ENCODE peak calls at places on chromosomes 3 and 15, in ten cellular contexts. K is activated CD8-positive, alpha-beta memory T cell treated with anti-CD3 and anti-CD28 coated beads for 1 hour; O is activated CD4-positive, alpha-beta memory T cell treated with anti-CD3 and anti-CD28 coated beads for 36 hours; T is KG1; B is A549; M is astrocyte of the spinal cord; N is foreskin fibroblast; E is HFF-Myc; V is H7; H is hypothalamus. X is an unnamed sample.

GRCh38 chr3:156685198-156685597 is 10.8 kb downstream of the TIPARP start:
- DNase-seq in K (no peak), O (no peak), T (no peak), B (no peak), M (peak; percentile 38), N (peak; percentile 41), E (no peak), V (no peak), H (no peak), X (no peak)

GRCh38 chr3:66362541-66362941 is 138.3 kb downstream of the LRIG1 start:
- DNase-seq in K (no peak), O (no peak), T (no peak), B (no peak), M (peak; percentile 69), N (no peak), E (no peak), V (no peak), H (no peak), X (no peak)

GRCh38 chr15:74960286-74960685 is 3.7 kb upstream of the RPP25 start:
- DNase-seq in K (no peak), O (no peak), T (no peak), B (no peak), M (no peak), N (no peak), E (no peak), V (no peak), H (no peak), X (no peak)

GRCh38 chr3:52471371-52472238 is 16.2 kb downstream of the NISCH start:
- DNase-seq in K (no peak), O (peak; percentile 51), T (peak; percentile 45), B (peak; percentile 57), M (peak; percentile 36), N (no peak), E (no peak), V (peak; percentile 89), H (peak; percentile 53), X (no peak)

GRCh38 chr15:97030251-97030650 is 699.8 kb downstream of the NR2F2 start:
- DNase-seq in K (no peak), O (no peak), T (no peak), B (no peak), M (no peak), N (no peak), E (no peak), V (no peak), H (no peak), X (no peak)

GRCh38 chr3:14117468-14118399 is 6.9 kb downstream of the CHCHD4 start:
- DNase-seq in K (no peak), O (no peak), T (no peak), B (no peak), M (no peak), N (no peak), E (no peak), V (no peak), H (no peak), X (no peak)

GRCh38 chr15:52784799-52785671 is 5.1 kb downstream of the ONECUT1 start:
- DNase-seq in K (no peak), O (no peak), T (no peak), B (no peak), M (no peak), N (no peak), E (no peak), V (peak; percentile 73), H (no peak), X (no peak)

GRCh38 chr3:171383206-171384018 is 76.8 kb downstream of the TNIK start:
- DNase-seq in K (no peak), O (no peak), T (no peak), B (no peak), M (peak; percentile 60), N (peak; percentile 40), E (no peak), V (no peak), H (no peak), X (no peak)

GRCh38 chr15:77457619-77458265 is 37.1 kb downstream of the HMG20A start:
- DNase-seq in K (no peak), O (no peak), T (no peak), B (no peak), M (peak; percentile 59), N (peak; percentile 23), E (no peak), V (no peak), H (no peak), X (no peak)

GRCh38 chr3:136713961-136714514 is 38.1 kb downstream of the STAG1 start:
- DNase-seq in K (no peak), O (no peak), T (no peak), B (no peak), M (no peak), N (no peak), E (no peak), V (no peak), H (no peak), X (no peak)

GRCh38 chr15:41971893-41972340 is 440 bp downstream of the EHD4 start:
- DNase-seq in K (no peak), O (no peak), T (no peak), B (peak; percentile 13), M (no peak), N (no peak), E (no peak), V (peak; percentile 85), H (peak; percentile 51), X (peak; percentile 43)

GRCh38 chr15:84911879-84912660 is 27.6 kb downstream of the SLC28A1 start:
- DNase-seq in K (no peak), O (no peak), T (no peak), B (peak; percentile 89), M (peak; percentile 99), N (peak; percentile 97), E (peak; percentile 70), V (no peak), H (peak; percentile 6), X (no peak)

GRCh38 chr15:83283813-83284562 is 476 bp downstream of the BNC1 start:
- DNase-seq in K (no peak), O (no peak), T (no peak), B (no peak), M (peak; percentile 53), N (no peak), E (no peak), V (peak; percentile 77), H (no peak), X (no peak)

GRCh38 chr15:95365615-95366107 is 964.8 kb upstream of the NR2F2 start:
- DNase-seq in K (no peak), O (no peak), T (peak; percentile 45), B (no peak), M (peak; percentile 77), N (no peak), E (no peak), V (no peak), H (no peak), X (no peak)

GRCh38 chr15:40282144-40282869 is 557 bp downstream of the ANKRD63 start:
- DNase-seq in K (no peak), O (peak; percentile 57), T (peak; percentile 48), B (peak; percentile 63), M (no peak), N (no peak), E (no peak), V (peak; percentile 93), H (no peak), X (peak; percentile 62)

GRCh38 chr15:85730001-85730820 is 64.5 kb downstream of the KLHL25 start:
- DNase-seq in K (no peak), O (peak; percentile 51), T (peak; percentile 35), B (peak; percentile 73), M (peak; percentile 67), N (peak; percentile 46), E (no peak), V (peak; percentile 73), H (no peak), X (no peak)

GRCh38 chr3:124059580-124059979 is 67.7 kb upstream of the ROPN1 start:
- DNase-seq in K (no peak), O (no peak), T (no peak), B (no peak), M (no peak), N (no peak), E (no peak), V (no peak), H (no peak), X (no peak)

GRCh38 chr3:134817297-134817696 is 22.2 kb downstream of the EPHB1 start:
- DNase-seq in K (no peak), O (no peak), T (no peak), B (no peak), M (no peak), N (no peak), E (no peak), V (no peak), H (no peak), X (no peak)